ENCODE peak calls at places on chromosome 5, in four cellular contexts. Y is foreskin keratinocyte, F is NCI-H1048, E is DMS 273 treated with DMSO at 0.1 percent for 48 hours. D is an unnamed sample.
A peak's percentile ranks its signal among the peaks of the same experiment; 100 is the strongest.

GRCh38 chr5:18000744-18001143 is 366.5 kb downstream of the TAF11L14 start:
- DNase-seq in Y (no peak), E (no peak), F (no peak), D (no peak)

GRCh38 chr5:129377504-129377903 is 82.6 kb upstream of the ADAMTS19 start:
- DNase-seq in F (no peak), E (no peak), Y (peak; percentile 51), D (no peak)

GRCh38 chr5:168843277-168843997 is 264.3 kb upstream of the PANK3 start:
- DNase-seq in Y (no peak), E (no peak), F (no peak), D (peak; percentile 16)

GRCh38 chr5:112965733-112966306 is 10.8 kb upstream of the DCP2 start:
- DNase-seq in Y (no peak), E (no peak), F (no peak), D (no peak)

GRCh38 chr5:171531638-171532037 is 112.2 kb downstream of the FGF18 start:
- DNase-seq in Y (no peak), E (no peak), F (no peak), D (no peak)

GRCh38 chr5:42390115-42390514 is 33.1 kb upstream of the GHR start:
- DNase-seq in E (no peak), Y (no peak), F (no peak), D (no peak)

GRCh38 chr5:14263700-14264099 is 120.6 kb downstream of the TRIO start:
- DNase-seq in Y (peak; percentile 85), F (no peak), E (peak; percentile 37), D (no peak)

GRCh38 chr5:169521366-169521983 is 62.1 kb upstream of the SPDL1 start:
- DNase-seq in F (no peak), Y (no peak), E (no peak), D (no peak)

GRCh38 chr5:148653840-148654781 is at the start of gene HTR4:
- DNase-seq in E (no peak), Y (no peak), F (no peak), D (no peak)

GRCh38 chr5:32960340-32961065 is 249.4 kb downstream of the NPR3 start:
- DNase-seq in F (no peak), E (no peak), Y (no peak), D (no peak)

GRCh38 chr5:103667068-103667467 is 104.5 kb upstream of the NUDT12 start:
- DNase-seq in Y (peak; percentile 51), E (no peak), F (no peak), D (peak; percentile 15)